ENCODE peak calls at places on chromosome 7, in five cellular contexts. W is stimulated activated naive B cell treated with anti-CD40 and anti-IgM and Interleukin-4, amounts not matched to agents 10 μg/mL and 1 μg/mL and 100 μg/mL, for 72 hours; C is stimulated activated CD4-positive, alpha-beta T cell treated with anti-CD3 and anti-CD28 coated beads, Interleukin-4, amount 100 ng/mL, for 4 hours; S is astrocyte of the hippocampus; F is DMS79 treated with DMSO at 0.1 percent for 48 hours. L is an unnamed sample.

GRCh38 chr7:35707422-35707821 is 12.5 kb upstream of the HERPUD2 start:
- DNase-seq in W (no peak), C (no peak), S (peak; percentile 26), F (no peak), L (no peak)

GRCh38 chr7:151299940-151300665 is 41.5 kb upstream of the NUB1 start:
- DNase-seq in W (no peak), C (no peak), S (no peak), F (no peak), L (no peak)

GRCh38 chr7:120775703-120776265 is 82.2 kb downstream of the TSPAN12 start:
- DNase-seq in W (no peak), C (no peak), S (no peak), F (no peak), L (no peak)

GRCh38 chr7:7746419-7746818 is 28.0 kb upstream of the RPA3 start:
- DNase-seq in W (no peak), C (no peak), S (no peak), F (peak; percentile 54), L (peak; percentile 24)

GRCh38 chr7:47497367-47498096 is 84.4 kb downstream of the TNS3 start:
- DNase-seq in W (peak; percentile 44), C (no peak), S (no peak), F (no peak), L (no peak)

GRCh38 chr7:27215356-27215755 is 15.5 kb upstream of the HOXA13 start:
- DNase-seq in W (no peak), C (no peak), S (no peak), F (no peak), L (no peak)

GRCh38 chr7:82694020-82694419 is 250.4 kb upstream of the CACNA2D1 start:
- DNase-seq in W (no peak), C (no peak), S (peak; percentile 38), F (no peak), L (no peak)

GRCh38 chr7:17474724-17475344 is 176.4 kb downstream of the AHR start:
- DNase-seq in W (no peak), C (no peak), S (no peak), F (no peak), L (no peak)

GRCh38 chr7:128211626-128212025 is 29.5 kb upstream of the LEP start:
- DNase-seq in W (no peak), C (no peak), S (no peak), F (no peak), L (no peak)

GRCh38 chr7:111827863-111828504 is 265.7 kb upstream of the IMMP2L start:
- DNase-seq in W (no peak), C (no peak), S (peak; percentile 70), F (peak; percentile 89), L (no peak)

GRCh38 chr7:41834805-41835694 is 132.2 kb upstream of the INHBA start:
- DNase-seq in W (no peak), C (no peak), S (peak; percentile 15), F (no peak), L (no peak)

GRCh38 chr7:85833071-85833470 is 646.2 kb upstream of the SEMA3D start:
- DNase-seq in W (no peak), C (no peak), S (peak; percentile 16), F (no peak), L (no peak)

GRCh38 chr7:114084381-114085312 is 165.8 kb upstream of the PPP1R3A start:
- DNase-seq in W (no peak), C (no peak), S (peak; percentile 52), F (no peak), L (peak; percentile 72)

GRCh38 chr7:134028853-134029252 is 98.3 kb upstream of the LRGUK start:
- DNase-seq in W (no peak), C (no peak), S (no peak), F (no peak), L (no peak)

GRCh38 chr7:29806131-29806792 is at the start of gene WIPF3:
- DNase-seq in W (no peak), C (no peak), S (peak; percentile 67), F (no peak), L (peak; percentile 52)

GRCh38 chr7:98297619-98298286 is 16.3 kb downstream of the BRI3 start:
- DNase-seq in W (no peak), C (no peak), S (peak; percentile 52), F (no peak), L (peak; percentile 7)

GRCh38 chr7:1269336-1269890 is 36.7 kb downstream of the UNCX start:
- DNase-seq in W (no peak), C (no peak), S (no peak), F (no peak), L (no peak)

GRCh38 chr7:134419085-134419484 is 39.8 kb downstream of the AKR1B1 start:
- DNase-seq in W (no peak), C (no peak), S (no peak), F (no peak), L (peak; percentile 22)

GRCh38 chr7:137967143-137968018 is 34.5 kb downstream of the CREB3L2 start:
- DNase-seq in W (no peak), C (no peak), S (peak; percentile 73), F (no peak), L (no peak)

L was measured in transverse colon.